ENCODE peak calls at places on chromosome 22, in ten cellular contexts. I is chondrocyte; R is SW480; E is stimulated activated CD4-positive, alpha-beta T cell treated with anti-CD3 and anti-CD28 coated beads, TNF-alpha, amount 100 ng/mL, for 48 hours; W is ovary; U is MCF 10A; K is T-helper 1 cell; F is thoracic aorta; P is iris pigment epithelial cell; L is astrocyte. X is an unnamed sample.

GRCh38 chr22:41482319-41482935 is 13.5 kb downstream of the ACO2 start:
- DNase-seq in L (peak; percentile 58), P (peak; percentile 69), R (no peak), F (no peak), W (no peak), E (no peak), K (no peak), I (no peak), U (no peak), X (no peak)

GRCh38 chr22:37427128-37427710 is at the start of gene ELFN2:
- DNase-seq in R (no peak), U (no peak), K (no peak), F (no peak), E (no peak), L (no peak), I (no peak), P (peak; percentile 22), W (no peak), X (no peak)

GRCh38 chr22:46238541-46238940 is 11.6 kb downstream of the CDPF1 start:
- DNase-seq in L (no peak), R (no peak), F (no peak), K (no peak), P (no peak), W (no peak), I (no peak), U (no peak), E (no peak), X (no peak)

GRCh38 chr22:25024895-25025294 is 72.4 kb downstream of the KIAA1671 start:
- DNase-seq in L (no peak), I (no peak), R (no peak), P (no peak), U (no peak), F (no peak), K (no peak), E (no peak), W (no peak), X (no peak)

GRCh38 chr22:46245515-46245914 is 4.6 kb downstream of the CDPF1 start:
- DNase-seq in I (no peak), P (no peak), K (no peak), L (no peak), R (no peak), U (no peak), F (no peak), E (no peak), W (no peak), X (no peak)

GRCh38 chr22:35686298-35686697 is 31.4 kb upstream of the APOL5 start:
- DNase-seq in E (no peak), R (no peak), K (no peak), P (no peak), W (no peak), F (no peak), U (no peak), L (no peak), I (no peak), X (no peak)

GRCh38 chr22:25546751-25547150 is 17.7 kb upstream of the GRK3 start:
- DNase-seq in K (no peak), R (no peak), L (no peak), P (no peak), E (no peak), U (no peak), F (no peak), I (no peak), W (no peak), X (no peak)

GRCh38 chr22:41301085-41302015 is at the start of gene ZC3H7B:
- DNase-seq in U (peak; percentile 82), W (peak; percentile 77), P (peak; percentile 85), L (peak; percentile 58), F (peak; percentile 33), R (peak; percentile 86), K (peak; percentile 80), E (peak; percentile 75), I (no peak), X (peak; percentile 26)

GRCh38 chr22:20114506-20115475 is 1.1 kb upstream of the RANBP1 start:
- DNase-seq in E (no peak), W (no peak), I (peak; percentile 88), R (no peak), K (no peak), L (no peak), P (no peak), U (no peak), F (no peak), X (no peak)

GRCh38 chr22:49366437-49366836 is 461.2 kb downstream of the BRD1 start:
- DNase-seq in K (no peak), R (no peak), L (no peak), E (no peak), P (no peak), F (no peak), I (no peak), U (no peak), W (no peak), X (no peak)

GRCh38 chr22:35564975-35565867 is 24.6 kb downstream of the RASD2 start:
- DNase-seq in I (no peak), R (no peak), P (no peak), L (peak; percentile 74), E (no peak), W (no peak), F (no peak), K (no peak), U (no peak), X (no peak)

GRCh38 chr22:32348031-32348611 is 9.5 kb upstream of the RFPL3 start:
- DNase-seq in L (no peak), I (no peak), R (no peak), U (no peak), K (no peak), P (no peak), E (no peak), F (no peak), W (no peak), X (no peak)

GRCh38 chr22:23689414-23689813 is 1.4 kb upstream of the RGL4 start:
- DNase-seq in R (no peak), P (no peak), U (no peak), I (peak; percentile 20), F (no peak), K (no peak), E (no peak), W (no peak), L (no peak), X (no peak)

GRCh38 chr22:21775061-21775460 is 39.5 kb upstream of the YPEL1 start:
- DNase-seq in P (peak; percentile 36), R (no peak), E (no peak), W (no peak), U (no peak), I (no peak), K (no peak), F (no peak), L (peak; percentile 92), X (no peak)

GRCh38 chr22:46897246-46897623 is 134.8 kb downstream of the TBC1D22A start:
- DNase-seq in K (no peak), L (no peak), P (no peak), F (no peak), W (peak; percentile 30), R (no peak), U (peak; percentile 2), E (no peak), I (no peak), X (no peak)

GRCh38 chr22:43897751-43898261 is 6.0 kb upstream of the PNPLA5 start:
- DNase-seq in L (peak; percentile 86), K (no peak), E (peak; percentile 17), P (peak; percentile 78), W (no peak), F (no peak), U (no peak), I (no peak), R (peak; percentile 9), X (no peak)

GRCh38 chr22:32558681-32559355 is 84.2 kb downstream of the FBXO7 start:
- DNase-seq in P (peak; percentile 36), L (peak; percentile 72), R (peak; percentile 91), U (peak; percentile 95), I (no peak), F (peak; percentile 72), K (no peak), W (no peak), E (no peak), X (no peak)

GRCh38 chr22:46045459-46046298 is 68.7 kb upstream of the WNT7B start:
- DNase-seq in W (peak; percentile 36), F (no peak), E (no peak), R (no peak), I (peak; percentile 81), P (no peak), U (no peak), L (no peak), K (no peak), X (no peak)

GRCh38 chr22:34111210-34111824 is 191.0 kb upstream of the LARGE1 start:
- DNase-seq in L (no peak), P (peak; percentile 12), I (no peak), K (no peak), E (no peak), W (peak; percentile 13), U (peak; percentile 0), F (no peak), R (peak; percentile 40), X (no peak)

GRCh38 chr22:49655168-49655812 is 172.4 kb downstream of the BRD1 start:
- DNase-seq in E (no peak), P (no peak), L (no peak), F (no peak), I (no peak), K (no peak), W (no peak), R (no peak), U (no peak), X (no peak)

GRCh38 chr22:44196731-44197131 is 16.0 kb downstream of the PARVG start:
- DNase-seq in E (no peak), P (no peak), K (no peak), F (no peak), L (no peak), U (no peak), W (no peak), I (no peak), R (no peak), X (no peak)

GRCh38 chr22:27146871-27147591 is 489.6 kb downstream of the MIAT start:
- DNase-seq in U (no peak), I (no peak), F (no peak), K (no peak), P (no peak), R (no peak), E (no peak), W (no peak), L (no peak), X (no peak)

GRCh38 chr22:43825651-43826050 is 13.5 kb upstream of the EFCAB6 start:
- DNase-seq in W (no peak), E (no peak), R (no peak), L (no peak), K (no peak), F (no peak), I (no peak), U (no peak), P (no peak), X (no peak)

GRCh38 chr22:40499187-40499753 is 128.9 kb downstream of the SGSM3 start:
- DNase-seq in W (peak; percentile 46), I (no peak), P (peak; percentile 98), U (peak; percentile 90), K (no peak), E (no peak), L (peak; percentile 99), F (no peak), R (peak; percentile 83), X (peak; percentile 11)

GRCh38 chr22:48918585-48919186 is 909.0 kb downstream of the BRD1 start:
- DNase-seq in W (no peak), K (no peak), P (no peak), U (no peak), F (no peak), E (no peak), R (no peak), L (no peak), I (no peak), X (no peak)

GRCh38 chr22:19996694-19997384 is 19.8 kb downstream of the ARVCF start:
- DNase-seq in K (no peak), W (no peak), I (peak; percentile 83), R (no peak), L (no peak), F (no peak), E (no peak), P (no peak), U (no peak), X (no peak)

GRCh38 chr22:23325183-23325582 is 144.9 kb downstream of the BCR start:
- DNase-seq in R (no peak), K (no peak), U (no peak), I (no peak), P (no peak), W (no peak), L (no peak), F (no peak), E (no peak), X (no peak)

GRCh38 chr22:28112548-28113043 is 193.5 kb upstream of the PITPNB start:
- DNase-seq in K (no peak), W (peak; percentile 15), F (peak; percentile 9), U (peak; percentile 56), R (peak; percentile 52), L (peak; percentile 55), I (no peak), P (peak; percentile 41), E (no peak), X (no peak)